ENCODE peak calls at places on chromosome 3, in five cellular contexts. One of them, this sample, is unnamed.

GRCh38 chr3:34212175-34212574 is 413.7 kb downstream of the PDCD6IP start:
- DNase-seq in H9: no peak
- DNase-seq in neuronal stem cell: no peak
- DNase-seq in H1: no peak
- DNase-seq in trophoblast cell: no peak
- DNase-seq in this sample: no peak

GRCh38 chr3:56772926-56773587 is 28.7 kb downstream of the ARHGEF3 start:
- DNase-seq in H9: no peak
- DNase-seq in neuronal stem cell: no peak
- DNase-seq in H1: no peak
- DNase-seq in trophoblast cell: no peak
- DNase-seq in this sample: no peak

GRCh38 chr3:115436767-115437301 is 186.5 kb upstream of the GAP43 start:
- DNase-seq in H9: peak; percentile 35
- DNase-seq in neuronal stem cell: no peak
- DNase-seq in H1: peak; percentile 13
- DNase-seq in trophoblast cell: peak; percentile 62
- DNase-seq in this sample: peak; percentile 94

GRCh38 chr3:7779331-7779730 is 722.3 kb upstream of the LMCD1 start:
- DNase-seq in H9: no peak
- DNase-seq in neuronal stem cell: no peak
- DNase-seq in H1: no peak
- DNase-seq in trophoblast cell: no peak
- DNase-seq in this sample: peak; percentile 30

GRCh38 chr3:171684226-171684625 is 126.1 kb downstream of the PLD1 start:
- DNase-seq in H9: no peak
- DNase-seq in neuronal stem cell: no peak
- DNase-seq in H1: no peak
- DNase-seq in trophoblast cell: no peak
- DNase-seq in this sample: no peak

GRCh38 chr3:132231633-132232032 is 85.6 kb upstream of the ACP3 start:
- DNase-seq in H9: no peak
- DNase-seq in neuronal stem cell: no peak
- DNase-seq in H1: no peak
- DNase-seq in trophoblast cell: peak; percentile 75
- DNase-seq in this sample: peak; percentile 87

GRCh38 chr3:141112686-141113255 is 61.6 kb downstream of the SPSB4 start:
- DNase-seq in H9: peak; percentile 10
- DNase-seq in neuronal stem cell: no peak
- DNase-seq in H1: no peak
- DNase-seq in trophoblast cell: no peak
- DNase-seq in this sample: no peak

GRCh38 chr3:121515862-121516261 is 29.9 kb downstream of the POLQ start:
- DNase-seq in H9: no peak
- DNase-seq in neuronal stem cell: no peak
- DNase-seq in H1: no peak
- DNase-seq in trophoblast cell: no peak
- DNase-seq in this sample: no peak

GRCh38 chr3:158961911-158962310 is 160.1 kb downstream of the MFSD1 start:
- DNase-seq in H9: no peak
- DNase-seq in neuronal stem cell: no peak
- DNase-seq in H1: no peak
- DNase-seq in trophoblast cell: no peak
- DNase-seq in this sample: no peak

GRCh38 chr3:142275856-142276255 is 50.5 kb upstream of the GK5 start:
- DNase-seq in H9: no peak
- DNase-seq in neuronal stem cell: no peak
- DNase-seq in H1: no peak
- DNase-seq in trophoblast cell: peak; percentile 20
- DNase-seq in this sample: peak; percentile 72

GRCh38 chr3:57646723-57647122 is 46.2 kb downstream of the DENND6A start:
- DNase-seq in H9: no peak
- DNase-seq in neuronal stem cell: no peak
- DNase-seq in H1: no peak
- DNase-seq in trophoblast cell: peak; percentile 47
- DNase-seq in this sample: peak; percentile 20

GRCh38 chr3:123412811-123413588 is 35.9 kb downstream of the ADCY5 start:
- DNase-seq in H9: no peak
- DNase-seq in neuronal stem cell: no peak
- DNase-seq in H1: no peak
- DNase-seq in trophoblast cell: no peak
- DNase-seq in this sample: no peak

GRCh38 chr3:139830817-139831216 is 104.2 kb upstream of the CLSTN2 start:
- DNase-seq in H9: peak; percentile 40
- DNase-seq in neuronal stem cell: peak; percentile 20
- DNase-seq in H1: no peak
- DNase-seq in trophoblast cell: peak; percentile 16
- DNase-seq in this sample: no peak

GRCh38 chr3:48119495-48120193 is 68.6 kb downstream of the CDC25A start:
- DNase-seq in H9: no peak
- DNase-seq in neuronal stem cell: no peak
- DNase-seq in H1: no peak
- DNase-seq in trophoblast cell: no peak
- DNase-seq in this sample: peak; percentile 70

GRCh38 chr3:143002083-143002712 is 828 bp downstream of the U2SURP start:
- DNase-seq in H9: no peak
- DNase-seq in neuronal stem cell: no peak
- DNase-seq in H1: no peak
- DNase-seq in trophoblast cell: peak; percentile 29
- DNase-seq in this sample: peak; percentile 64

GRCh38 chr3:12512534-12513101 is 28.3 kb downstream of the TSEN2 start:
- DNase-seq in H9: no peak
- DNase-seq in neuronal stem cell: no peak
- DNase-seq in H1: no peak
- DNase-seq in trophoblast cell: no peak
- DNase-seq in this sample: no peak

GRCh38 chr3:64520334-64520733 is 167.5 kb downstream of the ADAMTS9 start:
- DNase-seq in H9: no peak
- DNase-seq in neuronal stem cell: no peak
- DNase-seq in H1: no peak
- DNase-seq in trophoblast cell: no peak
- DNase-seq in this sample: no peak

GRCh38 chr3:103662591-103662990 is 1227.8 kb downstream of the ZPLD1 start:
- DNase-seq in H9: no peak
- DNase-seq in neuronal stem cell: no peak
- DNase-seq in H1: no peak
- DNase-seq in trophoblast cell: no peak
- DNase-seq in this sample: no peak

GRCh38 chr3:46711770-46712169 is 5.9 kb downstream of the PRSS50 start:
- DNase-seq in H9: no peak
- DNase-seq in neuronal stem cell: no peak
- DNase-seq in H1: no peak
- DNase-seq in trophoblast cell: no peak
- DNase-seq in this sample: no peak

GRCh38 chr3:31543375-31543774 is 10.7 kb downstream of the STT3B start:
- DNase-seq in H9: no peak
- DNase-seq in neuronal stem cell: no peak
- DNase-seq in H1: no peak
- DNase-seq in trophoblast cell: no peak
- DNase-seq in this sample: no peak

GRCh38 chr3:186989429-186989828 is 59.1 kb downstream of the ST6GAL1 start:
- DNase-seq in H9: no peak
- DNase-seq in neuronal stem cell: no peak
- DNase-seq in H1: no peak
- DNase-seq in trophoblast cell: no peak
- DNase-seq in this sample: no peak

DNA sequence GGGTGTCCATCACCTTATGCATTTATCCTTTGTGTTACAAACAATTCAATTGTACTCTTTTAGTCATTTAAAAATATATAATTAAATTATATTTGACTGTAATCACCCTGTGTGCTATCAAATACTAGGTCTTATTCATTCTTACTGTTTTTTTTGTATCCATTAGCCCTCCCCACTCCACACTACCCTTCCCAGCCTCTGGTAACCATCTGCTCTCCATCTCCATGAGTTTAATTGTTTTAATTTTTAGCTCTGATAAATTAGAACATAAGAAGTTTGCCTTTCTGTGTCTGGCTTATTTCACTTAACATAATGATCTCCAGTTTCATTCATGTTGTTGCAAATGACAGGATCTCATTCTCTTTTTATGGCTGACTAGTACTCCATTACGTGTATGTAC is 16.8 kb downstream of the C3orf20 start:
- DNase-seq in H9: no peak
- DNase-seq in neuronal stem cell: no peak
- DNase-seq in H1: no peak
- DNase-seq in trophoblast cell: no peak
- DNase-seq in this sample: no peak
- H2BK12ac ChIP-seq in H9: no peak overlapping the region
- H2BK12ac ChIP-seq in neuronal stem cell: no peak overlapping the region
- H2BK12ac ChIP-seq in H1: no peak overlapping the region
- H2BK12ac ChIP-seq in trophoblast cell: no peak overlapping the region
- H2BK12ac ChIP-seq in this sample: no peak overlapping the region

GRCh38 chr3:169633789-169634188 is 29.7 kb downstream of the MECOM start:
- DNase-seq in H9: no peak
- DNase-seq in neuronal stem cell: no peak
- DNase-seq in H1: no peak
- DNase-seq in trophoblast cell: no peak
- DNase-seq in this sample: no peak
- H3K18ac ChIP-seq in H9: no peak overlapping the region
- H3K18ac ChIP-seq in neuronal stem cell: no peak overlapping the region
- H3K18ac ChIP-seq in H1: no peak overlapping the region
- H3K18ac ChIP-seq in trophoblast cell: no peak overlapping the region
- H3K18ac ChIP-seq in this sample: no peak overlapping the region

GRCh38 chr3:128469584-128469983 is 2.9 kb upstream of the DNAJB8 start:
- DNase-seq in H9: no peak
- DNase-seq in neuronal stem cell: no peak
- DNase-seq in H1: no peak
- DNase-seq in trophoblast cell: no peak
- DNase-seq in this sample: no peak

GRCh38 chr3:128471720-128472119 is 5.0 kb upstream of the DNAJB8 start:
- DNase-seq in H9: no peak
- DNase-seq in neuronal stem cell: no peak
- DNase-seq in H1: no peak
- DNase-seq in trophoblast cell: no peak
- DNase-seq in this sample: no peak

GRCh38 chr3:128468285-128468790 is 1.6 kb upstream of the DNAJB8 start:
- DNase-seq in H9: no peak
- DNase-seq in neuronal stem cell: no peak
- DNase-seq in H1: no peak
- DNase-seq in trophoblast cell: no peak
- DNase-seq in this sample: no peak

GRCh38 chr3:128469128-128469527 is 2.4 kb upstream of the DNAJB8 start:
- DNase-seq in H9: no peak
- DNase-seq in neuronal stem cell: no peak
- DNase-seq in H1: no peak
- DNase-seq in trophoblast cell: no peak
- DNase-seq in this sample: no peak

GRCh38 chr3:128470134-128470915 is 3.6 kb upstream of the DNAJB8 start:
- DNase-seq in H9: no peak
- DNase-seq in neuronal stem cell: no peak
- DNase-seq in H1: no peak
- DNase-seq in trophoblast cell: no peak
- DNase-seq in this sample: no peak
- H3K4me2 ChIP-seq in H9: no peak overlapping the region
- H3K4me2 ChIP-seq in neuronal stem cell: no peak overlapping the region
- H3K4me2 ChIP-seq in H1: no peak overlapping the region
- H3K4me2 ChIP-seq in trophoblast cell: no peak overlapping the region
- H3K4me2 ChIP-seq in this sample: no peak overlapping the region

GRCh38 chr3:160870327-160870726 is 114.3 kb downstream of the PPM1L start:
- DNase-seq in H9: no peak
- DNase-seq in neuronal stem cell: no peak
- DNase-seq in H1: no peak
- DNase-seq in trophoblast cell: peak; percentile 76
- DNase-seq in this sample: no peak
- H2BK12ac ChIP-seq in H9: no peak overlapping the region
- H2BK12ac ChIP-seq in neuronal stem cell: no peak overlapping the region
- H2BK12ac ChIP-seq in H1: no peak overlapping the region
- H2BK12ac ChIP-seq in trophoblast cell: no peak overlapping the region
- H2BK12ac ChIP-seq in this sample: no peak overlapping the region

DNA sequence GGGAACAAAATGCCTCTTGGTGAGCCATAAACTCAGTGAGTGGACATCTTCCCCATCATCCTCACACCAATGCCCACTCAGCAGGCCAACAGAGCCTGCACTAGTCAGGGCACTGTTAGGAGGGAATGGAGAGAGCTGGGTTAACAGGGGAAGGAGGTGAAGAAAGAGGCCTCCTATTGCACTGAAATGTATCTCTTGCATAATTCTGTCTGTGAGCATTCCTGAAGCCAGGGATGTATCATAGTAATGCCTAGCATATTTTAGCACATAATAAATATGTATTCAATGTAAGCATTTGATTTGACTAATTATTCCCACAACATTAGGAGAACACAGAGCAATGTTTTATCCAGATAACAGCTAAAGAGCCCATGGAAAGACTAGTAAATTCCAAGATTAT is 81.2 kb downstream of the ANO10 start:
- DNase-seq in H9: no peak
- DNase-seq in neuronal stem cell: no peak
- DNase-seq in H1: no peak
- DNase-seq in trophoblast cell: peak; percentile 51
- DNase-seq in this sample: no peak
- H3K18ac ChIP-seq in H9: no peak overlapping the region
- H3K18ac ChIP-seq in neuronal stem cell: no peak overlapping the region
- H3K18ac ChIP-seq in H1: no peak overlapping the region
- H3K18ac ChIP-seq in trophoblast cell: no peak overlapping the region
- H3K18ac ChIP-seq in this sample: no peak overlapping the region

GRCh38 chr3:77247817-77248216 is 207.9 kb downstream of the ROBO2 start:
- DNase-seq in H9: no peak
- DNase-seq in neuronal stem cell: no peak
- DNase-seq in H1: no peak
- DNase-seq in trophoblast cell: no peak
- DNase-seq in this sample: no peak

GRCh38 chr3:77248420-77248819 is 208.5 kb downstream of the ROBO2 start:
- DNase-seq in H9: no peak
- DNase-seq in neuronal stem cell: no peak
- DNase-seq in H1: no peak
- DNase-seq in trophoblast cell: no peak
- DNase-seq in this sample: no peak

GRCh38 chr3:77247063-77247462 is 207.2 kb downstream of the ROBO2 start:
- DNase-seq in H9: no peak
- DNase-seq in neuronal stem cell: no peak
- DNase-seq in H1: no peak
- DNase-seq in trophoblast cell: no peak
- DNase-seq in this sample: peak; percentile 53

GRCh38 chr3:77254967-77255831 is 215.3 kb downstream of the ROBO2 start:
- DNase-seq in H9: peak; percentile 53
- DNase-seq in neuronal stem cell: peak; percentile 56
- DNase-seq in H1: no peak
- DNase-seq in trophoblast cell: peak; percentile 68
- DNase-seq in this sample: peak; percentile 66

GRCh38 chr3:77251136-77251535 is 211.2 kb downstream of the ROBO2 start:
- DNase-seq in H9: no peak
- DNase-seq in neuronal stem cell: no peak
- DNase-seq in H1: no peak
- DNase-seq in trophoblast cell: no peak
- DNase-seq in this sample: no peak
- H3K4me2 ChIP-seq in H9: no peak overlapping the region
- H3K4me2 ChIP-seq in neuronal stem cell: no peak overlapping the region
- H3K4me2 ChIP-seq in H1: no peak overlapping the region
- H3K4me2 ChIP-seq in trophoblast cell: no peak overlapping the region
- H3K4me2 ChIP-seq in this sample: no peak overlapping the region

This sample was measured in mesenchymal stem cell.